ENCODE peak calls at places on chromosomes 2 and 18, in six cellular contexts. K is cardiac fibroblast, N is fibroblast of mammary gland, U is mammary epithelial cell, I is GM12878, M is neuronal stem cell. R is an unnamed sample.

GRCh38 chr2:24272161-24272802 is 88.1 kb downstream of the ITSN2 start:
- DNase-seq in U (no peak), M (no peak), K (peak), N (no peak), I (no peak), R (no peak)

GRCh38 chr2:232321156-232321816 is 57.3 kb upstream of the ALPP start:
- DNase-seq in U (no peak), N (no peak), M (no peak), I (no peak), K (no peak), R (no peak)

GRCh38 chr2:113965644-113966043 is 75.8 kb downstream of the ACTR3 start:
- DNase-seq in M (peak), N (peak), U (peak), K (peak), I (no peak), R (peak)

GRCh38 chr2:17298453-17298852 is 219.8 kb downstream of the RAD51AP2 start:
- DNase-seq in M (no peak), U (peak), N (no peak), K (no peak), I (no peak), R (no peak)

GRCh38 chr2:240310201-240310600 is 125.3 kb upstream of the GPC1 start:
- DNase-seq in N (no peak), U (no peak), K (no peak), M (no peak), I (no peak), R (no peak)

GRCh38 chr18:12307251-12307736 is 747 bp upstream of the TUBB6 start:
- DNase-seq in K (peak), N (peak), U (peak), I (no peak), M (peak), R (peak)

GRCh38 chr2:239716536-239717318 is 308.4 kb downstream of the NDUFA10 start:
- DNase-seq in I (no peak), K (peak), M (no peak), N (peak), U (no peak), R (peak)

GRCh38 chr2:201775326-201775725 is 5.4 kb downstream of the ALS2 start:
- DNase-seq in M (no peak), U (no peak), I (no peak), N (no peak), K (no peak), R (no peak)

GRCh38 chr18:12455511-12455910 is 47.8 kb downstream of the PRELID3A start:
- DNase-seq in M (no peak), U (no peak), I (no peak), K (peak), N (peak), R (peak)

GRCh38 chr2:190214434-190215194 is 105.0 kb downstream of the HIBCH start:
- DNase-seq in K (peak), N (peak), I (no peak), M (no peak), U (no peak), R (no peak)

GRCh38 chr18:11752116-11752911 is 63.2 kb downstream of the GNAL start:
- DNase-seq in N (peak), I (no peak), K (peak), M (peak), U (no peak), R (peak)

GRCh38 chr2:53654364-53654763 is 113.2 kb upstream of the CHAC2 start:
- DNase-seq in U (no peak), I (no peak), N (no peak), M (no peak), K (no peak), R (peak)

GRCh38 chr2:42163444-42164045 is 5.6 kb upstream of the EML4 start:
- DNase-seq in N (peak), U (no peak), I (no peak), K (no peak), M (no peak), R (peak)

GRCh38 chr2:161170917-161171594 is 10.8 kb downstream of the TANK start:
- DNase-seq in N (peak), K (peak), U (peak), M (no peak), I (no peak), R (peak)

GRCh38 chr2:16487686-16488085 is 177.9 kb downstream of the CYRIA start:
- DNase-seq in I (no peak), U (peak), K (peak), M (no peak), N (peak), R (peak)

GRCh38 chr2:176281267-176281666 is 12.0 kb downstream of the MTX2 start:
- DNase-seq in N (peak), M (no peak), U (peak), I (no peak), K (no peak), R (peak)

GRCh38 chr2:133561045-133561852 is 7.0 kb downstream of the NCKAP5 start:
- DNase-seq in K (peak), N (peak), U (peak), I (no peak), M (peak), R (peak)

GRCh38 chr2:240619506-240620148 is 5.7 kb upstream of the GPR35 start:
- DNase-seq in K (no peak), I (no peak), U (no peak), N (no peak), M (no peak), R (no peak)

GRCh38 chr2:88828397-88829137 is 137.1 kb downstream of the RPIA start:
- DNase-seq in K (peak), U (peak), M (no peak), I (no peak), N (peak), R (no peak)

GRCh38 chr2:85642725-85643124 is 25.3 kb downstream of the SFTPB start:
- DNase-seq in I (peak), M (no peak), U (no peak), K (no peak), N (no peak), R (no peak)

GRCh38 chr2:25158096-25158852 is 10.1 kb downstream of the POMC start:
- DNase-seq in N (no peak), K (no peak), U (no peak), M (no peak), I (no peak), R (no peak)

GRCh38 chr2:208195477-208195876 is 5.6 kb upstream of the C2orf80 start:
- DNase-seq in I (no peak), K (no peak), M (no peak), N (peak), U (no peak), R (no peak)

GRCh38 chr2:20525041-20526035 is 78.5 kb downstream of the RHOB start:
- DNase-seq in M (no peak), U (peak), K (peak), N (peak), I (peak), R (peak)

GRCh38 chr2:237408280-237408679 is 5.7 kb downstream of the COL6A3 start:
- DNase-seq in N (peak), M (no peak), K (peak), U (no peak), I (no peak), R (peak)

GRCh38 chr2:98749053-98749450 is 18.1 kb upstream of the MGAT4A start:
- DNase-seq in K (no peak), M (no peak), U (no peak), I (no peak), N (peak), R (no peak)

GRCh38 chr2:131105950-131106801 is 1.0 kb downstream of the PLEKHB2 start:
- DNase-seq in I (peak), U (peak), M (no peak), K (peak), N (peak), R (peak)

GRCh38 chr18:75678662-75679061 is 251.2 kb upstream of the SMIM21 start:
- DNase-seq in I (no peak), N (peak), U (no peak), K (peak), M (no peak), R (no peak)

GRCh38 chr2:218257390-218257981 is 3.3 kb upstream of the GPBAR1 start:
- DNase-seq in I (peak), M (no peak), K (no peak), N (peak), U (no peak), R (no peak)

GRCh38 chr18:63141777-63142176 is 177.8 kb downstream of the BCL2 start:
- DNase-seq in M (no peak), N (no peak), U (no peak), I (peak), K (no peak), R (no peak)

GRCh38 chr2:120470717-120471060 is 124.8 kb downstream of the INHBB start:
- DNase-seq in K (no peak), I (no peak), M (no peak), N (no peak), U (no peak), R (no peak)

GRCh38 chr2:85445316-85446295 is 27.1 kb downstream of the SH2D6 start:
- DNase-seq in N (peak), I (no peak), U (no peak), M (no peak), K (peak), R (peak)

DNA sequence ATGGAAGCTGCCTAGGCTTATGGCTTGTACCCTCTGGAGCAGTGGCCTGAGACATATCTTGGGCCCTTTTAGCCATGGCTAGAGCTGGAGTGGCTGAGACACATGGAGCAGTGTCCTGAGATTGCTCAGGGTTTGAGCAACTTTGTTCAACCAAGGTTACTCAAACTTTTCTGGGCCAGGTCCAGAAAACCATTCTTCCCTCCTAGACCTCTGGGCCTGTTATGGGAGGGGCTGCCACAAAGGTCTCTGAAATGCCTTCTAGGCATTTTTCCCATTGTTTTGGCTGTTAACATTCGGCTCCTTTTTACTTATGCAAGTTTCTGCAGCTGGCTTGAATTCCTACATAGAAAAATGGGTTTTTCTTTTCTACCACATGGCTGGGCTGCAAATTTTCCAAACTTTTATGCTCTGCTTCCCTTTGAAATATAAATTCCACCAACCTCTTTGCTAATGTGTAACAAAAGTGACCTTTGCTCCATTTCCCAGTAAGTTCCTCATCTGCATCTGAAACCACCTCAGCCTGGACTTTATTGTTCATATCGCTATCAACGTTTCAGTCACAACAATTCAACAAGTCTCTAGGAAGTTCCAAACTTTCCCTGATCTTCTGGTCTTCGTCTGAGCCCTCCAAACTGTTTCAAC is 84.9 kb upstream of the MAP4K3 start:
- DNase-seq in U (no peak), M (no peak), K (peak), I (no peak), N (no peak), R (peak)
- H3K4me3 ChIP-seq in U (no peak), M (no peak), K (no peak), I (no peak), N (no peak), R (no peak)

DNA sequence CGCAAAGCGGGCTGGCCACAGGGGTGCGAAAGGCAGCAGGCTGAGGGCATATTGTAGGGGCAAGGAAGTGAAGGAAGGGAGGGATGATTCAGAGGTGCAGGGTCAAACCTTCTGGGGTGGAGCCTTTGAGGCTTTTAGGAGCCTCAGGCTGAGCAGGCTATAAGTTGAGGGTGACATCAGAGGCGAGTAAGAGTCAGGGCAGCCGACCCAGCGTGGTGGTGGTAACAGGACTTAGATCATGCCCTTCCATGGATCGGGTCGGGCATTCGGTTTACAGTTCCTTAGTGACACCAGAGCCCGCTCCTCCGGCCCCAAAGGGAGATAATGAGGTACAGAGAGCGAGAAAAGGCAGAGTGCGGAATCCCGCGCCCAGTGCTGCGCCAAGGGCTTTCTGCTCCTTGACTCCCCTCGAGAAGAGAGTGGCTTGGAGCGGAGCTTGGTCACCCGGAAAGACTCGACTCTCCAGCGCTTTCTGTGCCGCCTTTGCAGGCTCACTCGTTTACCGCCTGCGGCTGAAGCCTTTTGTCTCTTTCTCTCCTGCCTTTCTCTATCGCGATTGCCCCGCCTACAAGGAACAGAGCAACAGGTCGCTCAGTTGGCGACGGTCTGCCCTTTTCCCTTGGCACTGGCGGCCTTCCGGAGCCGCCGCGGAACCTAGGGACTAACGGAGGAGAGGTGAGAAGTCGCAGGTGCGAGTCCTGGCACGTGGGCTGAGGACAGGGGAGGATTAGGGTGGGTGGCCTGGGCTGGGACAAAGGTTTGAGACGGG is 719 bp downstream of the LBX2 start:
- DNase-seq in N (peak), K (no peak), I (no peak), M (no peak), U (peak), R (peak)
- H3K4me3 ChIP-seq in N (peak), K (peak), I (peak), M (peak), U (peak), R (peak)

GRCh38 chr2:138504546-138505239 is 3.1 kb downstream of the SPOPL start:
- DNase-seq in M (no peak), I (no peak), K (no peak), U (no peak), N (no peak), R (no peak)
- H3K4me3 ChIP-seq in M (no peak), I (peak), K (no peak), U (peak), N (no peak), R (no peak)

GRCh38 chr18:23934863-23935262 is 79.7 kb upstream of the TTC39C start:
- DNase-seq in M (no peak), N (no peak), I (no peak), U (no peak), K (no peak), R (no peak)

GRCh38 chr18:23934252-23934651 is 80.3 kb upstream of the TTC39C start:
- DNase-seq in U (no peak), M (no peak), N (no peak), I (no peak), K (no peak), R (no peak)

GRCh38 chr18:23935804-23936203 is 78.8 kb upstream of the TTC39C start:
- DNase-seq in K (no peak), U (peak), I (no peak), M (no peak), N (no peak), R (no peak)

GRCh38 chr18:23938046-23938756 is 76.4 kb upstream of the TTC39C start:
- DNase-seq in N (no peak), I (no peak), K (no peak), M (no peak), U (no peak), R (no peak)

GRCh38 chr18:23936371-23936958 is 78.1 kb upstream of the TTC39C start:
- DNase-seq in K (no peak), I (no peak), M (no peak), U (peak), N (no peak), R (no peak)
- H3K4me3 ChIP-seq in K (no peak), I (no peak), M (no peak), U (no peak), N (no peak), R (no peak)

DNA sequence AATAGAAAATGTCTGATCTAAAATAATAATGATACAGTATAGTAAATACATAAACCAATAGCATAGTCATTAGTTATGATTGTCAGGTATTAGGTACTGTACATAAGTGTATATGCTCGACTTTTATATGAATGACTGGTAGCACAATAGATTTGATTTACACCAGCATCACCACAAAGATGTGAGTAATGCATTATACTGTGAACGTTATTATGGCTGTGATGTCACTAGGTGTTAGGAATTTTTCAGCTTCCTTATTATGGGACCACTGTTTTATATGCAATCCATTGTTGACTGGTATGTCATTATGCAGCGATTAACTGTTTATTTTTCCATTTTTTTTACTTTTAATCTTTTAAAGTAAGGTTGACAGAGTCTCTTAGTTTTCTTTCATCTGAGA is 23.7 kb downstream of the ATP9B start:
- DNase-seq in K (no peak), N (peak), M (no peak), U (peak), I (no peak), R (no peak)
- H3K4me3 ChIP-seq in K (no peak), N (no peak), M (no peak), U (no peak), I (no peak), R (no peak)

GRCh38 chr18:49492694-49493033 is 5.6 kb upstream of the C18orf32 start:
- DNase-seq in U (no peak), I (no peak), M (no peak), N (no peak), K (no peak), R (no peak)
- H3K4me3 ChIP-seq in U (no peak), I (no peak), M (no peak), N (no peak), K (no peak), R (no peak)